ENCODE peak calls at places on chromosomes 4 and X, in ten cellular contexts. One of them, this sample, is unnamed.

GRCh38 chr4:39994356-39994755 is 16.6 kb upstream of the PDS5A start:
- DNase-seq in transverse colon: no peak
- DNase-seq in HT-29: no peak
- DNase-seq in T47D: no peak
- DNase-seq in activated CD4-positive, CD25-positive, alpha-beta regulatory T cell: no peak
- DNase-seq in GM12865: no peak
- DNase-seq in IMR-90: no peak
- DNase-seq in astrocyte of the cerebellum: no peak
- DNase-seq in right lobe of liver: no peak
- DNase-seq in RWPE2: no peak
- DNase-seq in this sample: no peak

GRCh38 chr4:159047478-159048165 is 55.3 kb upstream of the RAPGEF2 start:
- DNase-seq in transverse colon: no peak
- DNase-seq in HT-29: no peak
- DNase-seq in T47D: no peak
- DNase-seq in activated CD4-positive, CD25-positive, alpha-beta regulatory T cell: no peak
- DNase-seq in GM12865: no peak
- DNase-seq in IMR-90: peak
- DNase-seq in astrocyte of the cerebellum: no peak
- DNase-seq in right lobe of liver: no peak
- DNase-seq in RWPE2: no peak
- DNase-seq in this sample: no peak

GRCh38 chrX:11100281-11101035 is 10.7 kb upstream of the HCCS start:
- DNase-seq in transverse colon: peak
- DNase-seq in HT-29: peak
- DNase-seq in T47D: peak
- DNase-seq in activated CD4-positive, CD25-positive, alpha-beta regulatory T cell: no peak
- DNase-seq in GM12865: no peak
- DNase-seq in IMR-90: peak
- DNase-seq in astrocyte of the cerebellum: peak
- DNase-seq in right lobe of liver: peak
- DNase-seq in RWPE2: no peak
- DNase-seq in this sample: no peak

GRCh38 chr4:77821775-77822174 is 2.6 kb upstream of the CNOT6L start:
- DNase-seq in transverse colon: no peak
- DNase-seq in HT-29: no peak
- DNase-seq in T47D: no peak
- DNase-seq in activated CD4-positive, CD25-positive, alpha-beta regulatory T cell: peak
- DNase-seq in GM12865: peak
- DNase-seq in IMR-90: no peak
- DNase-seq in astrocyte of the cerebellum: no peak
- DNase-seq in right lobe of liver: no peak
- DNase-seq in RWPE2: no peak
- DNase-seq in this sample: no peak

GRCh38 chr4:89305712-89306437 is 1.7 kb downstream of the GPRIN3 start:
- DNase-seq in transverse colon: no peak
- DNase-seq in HT-29: peak
- DNase-seq in T47D: no peak
- DNase-seq in activated CD4-positive, CD25-positive, alpha-beta regulatory T cell: no peak
- DNase-seq in GM12865: no peak
- DNase-seq in IMR-90: no peak
- DNase-seq in astrocyte of the cerebellum: no peak
- DNase-seq in right lobe of liver: no peak
- DNase-seq in RWPE2: no peak
- DNase-seq in this sample: no peak

GRCh38 chr4:82419451-82419850 is 10.8 kb downstream of the HNRNPDL start:
- DNase-seq in transverse colon: no peak
- DNase-seq in HT-29: no peak
- DNase-seq in T47D: no peak
- DNase-seq in activated CD4-positive, CD25-positive, alpha-beta regulatory T cell: no peak
- DNase-seq in GM12865: no peak
- DNase-seq in IMR-90: no peak
- DNase-seq in astrocyte of the cerebellum: no peak
- DNase-seq in right lobe of liver: no peak
- DNase-seq in RWPE2: no peak
- DNase-seq in this sample: no peak

GRCh38 chr4:40301592-40301991 is 33.5 kb upstream of the CHRNA9 start:
- DNase-seq in transverse colon: peak
- DNase-seq in HT-29: no peak
- DNase-seq in T47D: no peak
- DNase-seq in activated CD4-positive, CD25-positive, alpha-beta regulatory T cell: no peak
- DNase-seq in GM12865: peak
- DNase-seq in IMR-90: no peak
- DNase-seq in astrocyte of the cerebellum: no peak
- DNase-seq in right lobe of liver: no peak
- DNase-seq in RWPE2: no peak
- DNase-seq in this sample: peak

GRCh38 chr4:100302061-100303026 is 112.1 kb upstream of the DDIT4L start:
- DNase-seq in transverse colon: no peak
- DNase-seq in HT-29: no peak
- DNase-seq in T47D: no peak
- DNase-seq in activated CD4-positive, CD25-positive, alpha-beta regulatory T cell: no peak
- DNase-seq in GM12865: no peak
- DNase-seq in IMR-90: no peak
- DNase-seq in astrocyte of the cerebellum: peak
- DNase-seq in right lobe of liver: no peak
- DNase-seq in RWPE2: no peak
- DNase-seq in this sample: no peak

GRCh38 chr4:25925486-25926201 is 11.6 kb downstream of the SMIM20 start:
- DNase-seq in transverse colon: peak
- DNase-seq in HT-29: peak
- DNase-seq in T47D: peak
- DNase-seq in activated CD4-positive, CD25-positive, alpha-beta regulatory T cell: no peak
- DNase-seq in GM12865: peak
- DNase-seq in IMR-90: peak
- DNase-seq in astrocyte of the cerebellum: no peak
- DNase-seq in right lobe of liver: no peak
- DNase-seq in RWPE2: no peak
- DNase-seq in this sample: peak

GRCh38 chr4:45442466-45442865 is 681.4 kb downstream of the GABRG1 start:
- DNase-seq in transverse colon: no peak
- DNase-seq in HT-29: peak
- DNase-seq in T47D: peak
- DNase-seq in activated CD4-positive, CD25-positive, alpha-beta regulatory T cell: no peak
- DNase-seq in GM12865: peak
- DNase-seq in IMR-90: no peak
- DNase-seq in astrocyte of the cerebellum: peak
- DNase-seq in right lobe of liver: no peak
- DNase-seq in RWPE2: no peak
- DNase-seq in this sample: no peak

GRCh38 chr4:162683659-162684370 is 482.9 kb downstream of the NAF1 start:
- DNase-seq in transverse colon: no peak
- DNase-seq in HT-29: peak
- DNase-seq in T47D: peak
- DNase-seq in activated CD4-positive, CD25-positive, alpha-beta regulatory T cell: no peak
- DNase-seq in GM12865: no peak
- DNase-seq in IMR-90: no peak
- DNase-seq in astrocyte of the cerebellum: peak
- DNase-seq in right lobe of liver: no peak
- DNase-seq in RWPE2: no peak
- DNase-seq in this sample: no peak

GRCh38 chr4:67375291-67375690 is 170.0 kb downstream of the CENPC start:
- DNase-seq in transverse colon: no peak
- DNase-seq in HT-29: no peak
- DNase-seq in T47D: no peak
- DNase-seq in activated CD4-positive, CD25-positive, alpha-beta regulatory T cell: no peak
- DNase-seq in GM12865: no peak
- DNase-seq in IMR-90: no peak
- DNase-seq in astrocyte of the cerebellum: no peak
- DNase-seq in right lobe of liver: no peak
- DNase-seq in RWPE2: no peak
- DNase-seq in this sample: no peak

GRCh38 chr4:47650584-47651130 is 165.6 kb downstream of the ATP10D start:
- DNase-seq in transverse colon: no peak
- DNase-seq in HT-29: no peak
- DNase-seq in T47D: no peak
- DNase-seq in activated CD4-positive, CD25-positive, alpha-beta regulatory T cell: no peak
- DNase-seq in GM12865: no peak
- DNase-seq in IMR-90: peak
- DNase-seq in astrocyte of the cerebellum: no peak
- DNase-seq in right lobe of liver: no peak
- DNase-seq in RWPE2: no peak
- DNase-seq in this sample: no peak

GRCh38 chr4:158875026-158875425 is 106.2 kb downstream of the FNIP2 start:
- DNase-seq in transverse colon: no peak
- DNase-seq in HT-29: no peak
- DNase-seq in T47D: no peak
- DNase-seq in activated CD4-positive, CD25-positive, alpha-beta regulatory T cell: no peak
- DNase-seq in GM12865: no peak
- DNase-seq in IMR-90: no peak
- DNase-seq in astrocyte of the cerebellum: no peak
- DNase-seq in right lobe of liver: no peak
- DNase-seq in RWPE2: no peak
- DNase-seq in this sample: no peak

GRCh38 chr4:53507671-53508286 is 83.5 kb downstream of the LNX1 start:
- DNase-seq in transverse colon: no peak
- DNase-seq in HT-29: peak
- DNase-seq in T47D: no peak
- DNase-seq in activated CD4-positive, CD25-positive, alpha-beta regulatory T cell: no peak
- DNase-seq in GM12865: peak
- DNase-seq in IMR-90: peak
- DNase-seq in astrocyte of the cerebellum: peak
- DNase-seq in right lobe of liver: peak
- DNase-seq in RWPE2: no peak
- DNase-seq in this sample: no peak

GRCh38 chr4:148435654-148436406 is 6.4 kb downstream of the NR3C2 start:
- DNase-seq in transverse colon: no peak
- DNase-seq in HT-29: no peak
- DNase-seq in T47D: no peak
- DNase-seq in activated CD4-positive, CD25-positive, alpha-beta regulatory T cell: no peak
- DNase-seq in GM12865: no peak
- DNase-seq in IMR-90: no peak
- DNase-seq in astrocyte of the cerebellum: no peak
- DNase-seq in right lobe of liver: no peak
- DNase-seq in RWPE2: no peak
- DNase-seq in this sample: no peak